ENCODE peak calls at places on chromosomes 3 and 15, in eight cellular contexts. One of them, this sample, is unnamed.

GRCh38 chr15:74302821-74303359 is 64.6 kb downstream of the CYP11A1 start:
- DNase-seq in RKO: peak; percentile 21
- DNase-seq in activated CD4-positive, CD25-positive, alpha-beta regulatory T cell treated with anti-CD3 and anti-CD28 coated beads, Interleukin-2, amount 50 U/mL, for 72 hours: no peak
- DNase-seq in NCI-H1694 treated with DMSO at 0.1 percent for 48 hours: peak; percentile 45
- DNase-seq in naive B cell: peak; percentile 14
- DNase-seq in hepatic stellate cell: peak; percentile 63
- DNase-seq in NAMALWA: peak; percentile 56
- DNase-seq in memory B cell: no peak
- DNase-seq in this sample: peak; percentile 37

GRCh38 chr3:102478160-102478559 is 43.3 kb downstream of the ZPLD1 start:
- DNase-seq in RKO: no peak
- DNase-seq in activated CD4-positive, CD25-positive, alpha-beta regulatory T cell treated with anti-CD3 and anti-CD28 coated beads, Interleukin-2, amount 50 U/mL, for 72 hours: no peak
- DNase-seq in NCI-H1694 treated with DMSO at 0.1 percent for 48 hours: no peak
- DNase-seq in naive B cell: no peak
- DNase-seq in hepatic stellate cell: no peak
- DNase-seq in NAMALWA: no peak
- DNase-seq in memory B cell: no peak
- DNase-seq in this sample: no peak

GRCh38 chr15:66131200-66131599 is 122.3 kb downstream of the MEGF11 start:
- DNase-seq in RKO: no peak
- DNase-seq in activated CD4-positive, CD25-positive, alpha-beta regulatory T cell treated with anti-CD3 and anti-CD28 coated beads, Interleukin-2, amount 50 U/mL, for 72 hours: no peak
- DNase-seq in NCI-H1694 treated with DMSO at 0.1 percent for 48 hours: no peak
- DNase-seq in naive B cell: no peak
- DNase-seq in hepatic stellate cell: no peak
- DNase-seq in NAMALWA: no peak
- DNase-seq in memory B cell: no peak
- DNase-seq in this sample: no peak

GRCh38 chr15:74340139-74340538 is 27.3 kb downstream of the CYP11A1 start:
- DNase-seq in RKO: no peak
- DNase-seq in activated CD4-positive, CD25-positive, alpha-beta regulatory T cell treated with anti-CD3 and anti-CD28 coated beads, Interleukin-2, amount 50 U/mL, for 72 hours: no peak
- DNase-seq in NCI-H1694 treated with DMSO at 0.1 percent for 48 hours: no peak
- DNase-seq in naive B cell: no peak
- DNase-seq in hepatic stellate cell: peak; percentile 65
- DNase-seq in NAMALWA: no peak
- DNase-seq in memory B cell: no peak
- DNase-seq in this sample: no peak

GRCh38 chr3:115146418-115147328 is at the start of gene ZBTB20:
- DNase-seq in RKO: peak; percentile 74
- DNase-seq in activated CD4-positive, CD25-positive, alpha-beta regulatory T cell treated with anti-CD3 and anti-CD28 coated beads, Interleukin-2, amount 50 U/mL, for 72 hours: peak; percentile 69
- DNase-seq in NCI-H1694 treated with DMSO at 0.1 percent for 48 hours: peak; percentile 48
- DNase-seq in naive B cell: peak; percentile 60
- DNase-seq in hepatic stellate cell: peak; percentile 95
- DNase-seq in NAMALWA: peak; percentile 86
- DNase-seq in memory B cell: peak; percentile 62
- DNase-seq in this sample: peak; percentile 49

GRCh38 chr3:191502583-191502982 is 41.6 kb downstream of the PYDC2 start:
- DNase-seq in RKO: peak; percentile 7
- DNase-seq in activated CD4-positive, CD25-positive, alpha-beta regulatory T cell treated with anti-CD3 and anti-CD28 coated beads, Interleukin-2, amount 50 U/mL, for 72 hours: no peak
- DNase-seq in NCI-H1694 treated with DMSO at 0.1 percent for 48 hours: no peak
- DNase-seq in naive B cell: no peak
- DNase-seq in hepatic stellate cell: no peak
- DNase-seq in NAMALWA: peak; percentile 18
- DNase-seq in memory B cell: no peak
- DNase-seq in this sample: peak; percentile 10

GRCh38 chr15:92915766-92916435 is 15.8 kb downstream of the CHD2 start:
- DNase-seq in RKO: no peak
- DNase-seq in activated CD4-positive, CD25-positive, alpha-beta regulatory T cell treated with anti-CD3 and anti-CD28 coated beads, Interleukin-2, amount 50 U/mL, for 72 hours: no peak
- DNase-seq in NCI-H1694 treated with DMSO at 0.1 percent for 48 hours: no peak
- DNase-seq in naive B cell: no peak
- DNase-seq in hepatic stellate cell: no peak
- DNase-seq in NAMALWA: no peak
- DNase-seq in memory B cell: no peak
- DNase-seq in this sample: no peak

GRCh38 chr15:74245342-74245931 is 9.3 kb downstream of the CCDC33 start:
- DNase-seq in RKO: no peak
- DNase-seq in activated CD4-positive, CD25-positive, alpha-beta regulatory T cell treated with anti-CD3 and anti-CD28 coated beads, Interleukin-2, amount 50 U/mL, for 72 hours: no peak
- DNase-seq in NCI-H1694 treated with DMSO at 0.1 percent for 48 hours: peak; percentile 87
- DNase-seq in naive B cell: no peak
- DNase-seq in hepatic stellate cell: no peak
- DNase-seq in NAMALWA: no peak
- DNase-seq in memory B cell: no peak
- DNase-seq in this sample: no peak

GRCh38 chr3:43032646-43033628 is 53.8 kb downstream of the GASK1A start:
- DNase-seq in RKO: no peak
- DNase-seq in activated CD4-positive, CD25-positive, alpha-beta regulatory T cell treated with anti-CD3 and anti-CD28 coated beads, Interleukin-2, amount 50 U/mL, for 72 hours: no peak
- DNase-seq in NCI-H1694 treated with DMSO at 0.1 percent for 48 hours: no peak
- DNase-seq in naive B cell: no peak
- DNase-seq in hepatic stellate cell: no peak
- DNase-seq in NAMALWA: no peak
- DNase-seq in memory B cell: no peak
- DNase-seq in this sample: no peak

GRCh38 chr3:194003128-194004057 is 132.6 kb upstream of the HES1 start:
- DNase-seq in RKO: peak; percentile 51
- DNase-seq in activated CD4-positive, CD25-positive, alpha-beta regulatory T cell treated with anti-CD3 and anti-CD28 coated beads, Interleukin-2, amount 50 U/mL, for 72 hours: no peak
- DNase-seq in NCI-H1694 treated with DMSO at 0.1 percent for 48 hours: no peak
- DNase-seq in naive B cell: peak; percentile 44
- DNase-seq in hepatic stellate cell: peak; percentile 91
- DNase-seq in NAMALWA: no peak
- DNase-seq in memory B cell: peak; percentile 32
- DNase-seq in this sample: no peak

GRCh38 chr3:152349397-152349796 is 80.7 kb downstream of the MBNL1 start:
- DNase-seq in RKO: no peak
- DNase-seq in activated CD4-positive, CD25-positive, alpha-beta regulatory T cell treated with anti-CD3 and anti-CD28 coated beads, Interleukin-2, amount 50 U/mL, for 72 hours: no peak
- DNase-seq in NCI-H1694 treated with DMSO at 0.1 percent for 48 hours: no peak
- DNase-seq in naive B cell: no peak
- DNase-seq in hepatic stellate cell: no peak
- DNase-seq in NAMALWA: no peak
- DNase-seq in memory B cell: no peak
- DNase-seq in this sample: no peak

GRCh38 chr3:126419151-126419703 is 24.5 kb downstream of the CFAP100 start:
- DNase-seq in RKO: no peak
- DNase-seq in activated CD4-positive, CD25-positive, alpha-beta regulatory T cell treated with anti-CD3 and anti-CD28 coated beads, Interleukin-2, amount 50 U/mL, for 72 hours: no peak
- DNase-seq in NCI-H1694 treated with DMSO at 0.1 percent for 48 hours: no peak
- DNase-seq in naive B cell: no peak
- DNase-seq in hepatic stellate cell: no peak
- DNase-seq in NAMALWA: no peak
- DNase-seq in memory B cell: no peak
- DNase-seq in this sample: no peak

GRCh38 chr3:72317491-72317890 is 530.8 kb downstream of the SHQ1 start:
- DNase-seq in RKO: no peak
- DNase-seq in activated CD4-positive, CD25-positive, alpha-beta regulatory T cell treated with anti-CD3 and anti-CD28 coated beads, Interleukin-2, amount 50 U/mL, for 72 hours: no peak
- DNase-seq in NCI-H1694 treated with DMSO at 0.1 percent for 48 hours: no peak
- DNase-seq in naive B cell: no peak
- DNase-seq in hepatic stellate cell: peak; percentile 46
- DNase-seq in NAMALWA: no peak
- DNase-seq in memory B cell: no peak
- DNase-seq in this sample: no peak

GRCh38 chr15:92533298-92533697 is 122.3 kb downstream of the FAM174B start:
- DNase-seq in RKO: no peak
- DNase-seq in activated CD4-positive, CD25-positive, alpha-beta regulatory T cell treated with anti-CD3 and anti-CD28 coated beads, Interleukin-2, amount 50 U/mL, for 72 hours: no peak
- DNase-seq in NCI-H1694 treated with DMSO at 0.1 percent for 48 hours: no peak
- DNase-seq in naive B cell: no peak
- DNase-seq in hepatic stellate cell: no peak
- DNase-seq in NAMALWA: no peak
- DNase-seq in memory B cell: no peak
- DNase-seq in this sample: no peak

GRCh38 chr3:89859738-89860137 is 752.3 kb downstream of the EPHA3 start:
- DNase-seq in RKO: no peak
- DNase-seq in activated CD4-positive, CD25-positive, alpha-beta regulatory T cell treated with anti-CD3 and anti-CD28 coated beads, Interleukin-2, amount 50 U/mL, for 72 hours: no peak
- DNase-seq in NCI-H1694 treated with DMSO at 0.1 percent for 48 hours: no peak
- DNase-seq in naive B cell: no peak
- DNase-seq in hepatic stellate cell: no peak
- DNase-seq in NAMALWA: no peak
- DNase-seq in memory B cell: no peak
- DNase-seq in this sample: no peak

GRCh38 chr3:152320201-152320617 is 51.5 kb downstream of the MBNL1 start:
- DNase-seq in RKO: no peak
- DNase-seq in activated CD4-positive, CD25-positive, alpha-beta regulatory T cell treated with anti-CD3 and anti-CD28 coated beads, Interleukin-2, amount 50 U/mL, for 72 hours: no peak
- DNase-seq in NCI-H1694 treated with DMSO at 0.1 percent for 48 hours: no peak
- DNase-seq in naive B cell: no peak
- DNase-seq in hepatic stellate cell: no peak
- DNase-seq in NAMALWA: no peak
- DNase-seq in memory B cell: no peak
- DNase-seq in this sample: peak; percentile 28

GRCh38 chr15:46304320-46304719 is 669.5 kb downstream of the SQOR start:
- DNase-seq in RKO: peak; percentile 11
- DNase-seq in activated CD4-positive, CD25-positive, alpha-beta regulatory T cell treated with anti-CD3 and anti-CD28 coated beads, Interleukin-2, amount 50 U/mL, for 72 hours: no peak
- DNase-seq in NCI-H1694 treated with DMSO at 0.1 percent for 48 hours: no peak
- DNase-seq in naive B cell: no peak
- DNase-seq in hepatic stellate cell: no peak
- DNase-seq in NAMALWA: peak; percentile 58
- DNase-seq in memory B cell: no peak
- DNase-seq in this sample: no peak

GRCh38 chr15:75347222-75348033 is 589 bp downstream of the NEIL1 start:
- DNase-seq in RKO: peak; percentile 53
- DNase-seq in activated CD4-positive, CD25-positive, alpha-beta regulatory T cell treated with anti-CD3 and anti-CD28 coated beads, Interleukin-2, amount 50 U/mL, for 72 hours: peak; percentile 51
- DNase-seq in NCI-H1694 treated with DMSO at 0.1 percent for 48 hours: no peak
- DNase-seq in naive B cell: peak; percentile 97
- DNase-seq in hepatic stellate cell: peak; percentile 49
- DNase-seq in NAMALWA: no peak
- DNase-seq in memory B cell: peak; percentile 89
- DNase-seq in this sample: peak; percentile 66

GRCh38 chr15:52050416-52050815 is 31.4 kb downstream of the MAPK6 start:
- DNase-seq in RKO: peak; percentile 72
- DNase-seq in activated CD4-positive, CD25-positive, alpha-beta regulatory T cell treated with anti-CD3 and anti-CD28 coated beads, Interleukin-2, amount 50 U/mL, for 72 hours: no peak
- DNase-seq in NCI-H1694 treated with DMSO at 0.1 percent for 48 hours: no peak
- DNase-seq in naive B cell: no peak
- DNase-seq in hepatic stellate cell: peak; percentile 24
- DNase-seq in NAMALWA: no peak
- DNase-seq in memory B cell: no peak
- DNase-seq in this sample: no peak

GRCh38 chr3:9595877-9596276 is 42.3 kb upstream of the LHFPL4 start:
- DNase-seq in RKO: no peak
- DNase-seq in activated CD4-positive, CD25-positive, alpha-beta regulatory T cell treated with anti-CD3 and anti-CD28 coated beads, Interleukin-2, amount 50 U/mL, for 72 hours: no peak
- DNase-seq in NCI-H1694 treated with DMSO at 0.1 percent for 48 hours: no peak
- DNase-seq in naive B cell: no peak
- DNase-seq in hepatic stellate cell: no peak
- DNase-seq in NAMALWA: no peak
- DNase-seq in memory B cell: no peak
- DNase-seq in this sample: no peak

GRCh38 chr3:129230311-129231019 is 18.9 kb upstream of the COPG1 start:
- DNase-seq in RKO: peak; percentile 94
- DNase-seq in activated CD4-positive, CD25-positive, alpha-beta regulatory T cell treated with anti-CD3 and anti-CD28 coated beads, Interleukin-2, amount 50 U/mL, for 72 hours: no peak
- DNase-seq in NCI-H1694 treated with DMSO at 0.1 percent for 48 hours: no peak
- DNase-seq in naive B cell: no peak
- DNase-seq in hepatic stellate cell: no peak
- DNase-seq in NAMALWA: no peak
- DNase-seq in memory B cell: no peak
- DNase-seq in this sample: no peak

GRCh38 chr3:121918779-121919483 is 24.7 kb downstream of the SLC15A2 start:
- DNase-seq in RKO: no peak
- DNase-seq in activated CD4-positive, CD25-positive, alpha-beta regulatory T cell treated with anti-CD3 and anti-CD28 coated beads, Interleukin-2, amount 50 U/mL, for 72 hours: no peak
- DNase-seq in NCI-H1694 treated with DMSO at 0.1 percent for 48 hours: no peak
- DNase-seq in naive B cell: no peak
- DNase-seq in hepatic stellate cell: no peak
- DNase-seq in NAMALWA: no peak
- DNase-seq in memory B cell: no peak
- DNase-seq in this sample: no peak

GRCh38 chr3:159884661-159885402 is 103.8 kb upstream of the IL12A start:
- DNase-seq in RKO: peak; percentile 50
- DNase-seq in activated CD4-positive, CD25-positive, alpha-beta regulatory T cell treated with anti-CD3 and anti-CD28 coated beads, Interleukin-2, amount 50 U/mL, for 72 hours: no peak
- DNase-seq in NCI-H1694 treated with DMSO at 0.1 percent for 48 hours: no peak
- DNase-seq in naive B cell: peak; percentile 25
- DNase-seq in hepatic stellate cell: peak; percentile 40
- DNase-seq in NAMALWA: peak; percentile 61
- DNase-seq in memory B cell: peak; percentile 38
- DNase-seq in this sample: peak; percentile 72

GRCh38 chr15:90388462-90389182 is 580 bp downstream of the IQGAP1 start:
- DNase-seq in RKO: peak; percentile 79
- DNase-seq in activated CD4-positive, CD25-positive, alpha-beta regulatory T cell treated with anti-CD3 and anti-CD28 coated beads, Interleukin-2, amount 50 U/mL, for 72 hours: peak; percentile 71
- DNase-seq in NCI-H1694 treated with DMSO at 0.1 percent for 48 hours: no peak
- DNase-seq in naive B cell: peak; percentile 79
- DNase-seq in hepatic stellate cell: peak; percentile 66
- DNase-seq in NAMALWA: peak; percentile 84
- DNase-seq in memory B cell: peak; percentile 71
- DNase-seq in this sample: no peak